ENCODE peak calls at places on chromosome 6, in seven cellular contexts. V is HCT116, K is heart right ventricle, D is aorta, F is breast epithelium, C is osteoblast, U is psoas muscle. S is an unnamed sample. For H3K4me1 and H3K36me3, the result is how much of the 10 kb centered on the place peaks cover.

GRCh38 chr6:16129623-16130243 is 847 bp downstream of the MYLIP start:
- DNase-seq in K (peak), F (peak), D (no peak), V (no peak), U (no peak), C (no peak), S (peak)

GRCh38 chr6:37074053-37074827 is 68.8 kb downstream of the FGD2 start:
- DNase-seq in U (peak), F (no peak), C (peak), V (no peak), K (no peak), D (no peak), S (peak)

GRCh38 chr6:97654674-97655073 is 371.7 kb upstream of the MMS22L start:
- DNase-seq in D (no peak), F (no peak), C (no peak), U (no peak), K (no peak), V (no peak), S (no peak)

GRCh38 chr6:133225560-133225959 is 15.6 kb upstream of the EYA4 start:
- DNase-seq in F (no peak), D (no peak), V (no peak), C (no peak), U (no peak), K (no peak), S (no peak)

GRCh38 chr6:13624871-13625288 is 9.7 kb downstream of the NOL7 start:
- DNase-seq in K (no peak), F (no peak), D (no peak), V (peak), C (peak), U (no peak), S (no peak)

GRCh38 chr6:88870728-88871330 is 92.6 kb downstream of the RNGTT start:
- DNase-seq in K (peak), D (no peak), U (no peak), C (no peak), V (peak), F (no peak), S (peak)

GRCh38 chr6:133891814-133892443 is 3.0 kb downstream of the TCF21 start:
- DNase-seq in U (no peak), V (no peak), F (no peak), C (peak), D (no peak), K (no peak), S (no peak)

GRCh38 chr6:36933102-36933501 is 21.4 kb upstream of the PI16 start:
- DNase-seq in U (no peak), K (no peak), C (no peak), D (no peak), F (no peak), V (no peak), S (no peak)

GRCh38 chr6:34654061-34654460 is 42.5 kb downstream of the ILRUN start:
- DNase-seq in C (no peak), K (no peak), D (no peak), V (no peak), F (no peak), U (no peak), S (no peak)

GRCh38 chr6:35048631-35049083 is 92.5 kb downstream of the TCP11 start:
- DNase-seq in U (peak), C (peak), V (no peak), F (no peak), D (no peak), K (peak), S (peak)

GRCh38 chr6:26233608-26234420 is 131.2 kb upstream of the BTN3A2 start:
- DNase-seq in V (no peak), D (peak), F (peak), U (peak), K (peak), C (peak), S (no peak)

GRCh38 chr6:22755605-22756004 is 186.2 kb downstream of the HDGFL1 start:
- DNase-seq in K (no peak), U (no peak), F (no peak), V (no peak), D (no peak), C (no peak), S (no peak)

GRCh38 chr6:125797934-125798444 is 7.2 kb downstream of the NCOA7 start:
- DNase-seq in D (no peak), V (no peak), F (no peak), K (no peak), U (no peak), C (no peak), S (no peak)
- H3K4me3 ChIP-seq in D (no peak), V (no peak), F (no peak), K (no peak), U (no peak), C (no peak), S (no peak)

GRCh38 chr6:139144490-139145085 is 9.7 kb downstream of the HECA start:
- DNase-seq in D (no peak), U (no peak), F (no peak), C (no peak), K (no peak), V (no peak), S (no peak)
- H3K4me1 ChIP-seq in D (under half), U (half or more), F (under half), C (under half), K (half or more), V (under half), S (under half)

DNA sequence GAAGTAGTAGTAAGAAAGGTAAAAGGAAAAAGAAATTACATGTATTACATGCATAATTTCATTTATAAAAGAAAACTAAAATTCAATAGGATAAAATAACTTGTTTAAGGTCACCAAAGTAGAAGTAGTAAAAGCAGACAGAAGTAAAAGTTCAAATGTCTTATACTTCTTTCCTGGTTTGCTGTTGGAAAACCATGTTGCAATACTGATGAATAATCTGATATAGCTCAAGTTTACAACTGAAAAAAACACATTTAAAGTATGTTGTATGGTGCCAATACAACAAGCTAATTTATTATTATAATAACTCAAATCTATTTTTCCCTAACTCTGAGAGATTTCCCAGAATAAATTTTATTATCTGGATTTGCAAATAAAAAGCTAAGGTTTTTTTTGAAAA is 78.3 kb downstream of the PHIP start:
- DNase-seq in D (no peak), F (no peak), K (no peak), V (no peak), U (no peak), C (no peak), S (no peak)
- H3K36me3 ChIP-seq in D (under half), F (under half), K (half or more), V (under half), U (half or more), C (under half), S (under half)

GRCh38 chr6:135439549-135439948 is 58.0 kb downstream of the AHI1 start:
- DNase-seq in V (no peak), C (no peak), F (no peak), K (no peak), U (no peak), D (no peak), S (no peak)

GRCh38 chr6:135438907-135439535 is 58.5 kb downstream of the AHI1 start:
- DNase-seq in F (no peak), C (no peak), D (no peak), U (no peak), V (no peak), K (no peak), S (no peak)

DNA sequence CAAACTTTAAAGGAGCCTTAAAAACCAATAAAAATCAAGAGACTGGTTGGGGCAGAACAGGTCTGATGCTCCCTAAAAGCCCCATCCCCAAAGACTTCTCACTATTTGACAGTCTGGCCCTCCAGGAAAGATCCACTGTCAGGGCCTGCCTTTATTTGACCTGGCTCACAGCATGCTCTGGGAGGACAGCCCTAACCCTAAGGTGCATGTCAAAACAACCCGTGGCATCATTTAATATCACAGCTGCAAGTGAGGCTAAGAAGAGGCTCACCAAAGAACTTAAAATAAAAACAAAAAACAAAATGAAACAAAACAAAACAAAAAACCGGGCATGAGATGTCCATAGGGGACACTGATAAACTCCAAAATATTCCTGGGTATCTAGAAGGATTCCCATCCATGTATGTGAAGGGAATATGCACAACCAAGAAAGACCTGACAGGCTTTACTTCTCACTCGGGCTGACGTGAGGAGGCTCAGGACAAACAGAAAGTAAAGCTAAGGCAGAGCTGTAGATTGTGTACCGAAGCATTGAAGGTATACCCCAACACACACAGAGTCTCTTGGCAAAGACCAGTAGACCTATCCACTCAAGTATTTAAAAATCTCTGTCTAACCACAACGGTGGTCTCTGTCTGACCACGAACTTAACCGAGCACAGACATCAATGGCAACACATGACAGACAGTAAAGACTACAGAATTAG is 57.3 kb downstream of the AHI1 start:
- DNase-seq in F (no peak), V (no peak), K (no peak), D (no peak), C (no peak), U (no peak), S (no peak)
- H3K4me3 ChIP-seq in F (no peak), V (no peak), K (no peak), D (no peak), C (peak), U (no peak), S (no peak)

GRCh38 chr6:2807342-2808090 is 34.1 kb downstream of the SERPINB1 start:
- DNase-seq in F (no peak), D (no peak), C (no peak), K (no peak), U (no peak), V (no peak), S (no peak)
- H3K4me1 ChIP-seq in F (under half), D (under half), C (under half), K (under half), U (under half), V (under half), S (under half)

GRCh38 chr6:152212437-152212836 is 405.0 kb downstream of the ESR1 start:
- DNase-seq in D (no peak), U (no peak), V (no peak), F (no peak), C (no peak), K (no peak), S (no peak)
- H3K36me3 ChIP-seq in D (under half), U (half or more), V (under half), F (under half), C (half or more), K (half or more), S (under half)

DNA sequence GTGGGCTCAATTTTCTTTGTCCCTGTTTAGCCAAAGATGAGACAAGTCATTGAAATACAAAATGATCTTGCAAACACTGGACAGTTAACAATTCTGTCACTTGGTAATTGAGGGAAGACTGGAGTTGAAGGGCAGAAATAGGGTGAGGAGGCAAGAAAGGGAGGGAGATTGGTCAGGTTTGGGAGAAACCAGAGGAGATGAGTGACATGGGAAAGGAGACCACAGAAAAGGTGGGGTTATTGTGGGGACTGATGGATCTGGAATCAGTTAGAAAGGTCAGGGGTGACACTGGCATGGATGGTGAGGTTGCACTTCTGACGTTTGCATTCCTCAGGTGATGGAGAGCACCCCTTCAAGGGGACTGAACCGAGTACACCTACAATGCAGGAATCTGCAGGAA is 693 bp downstream of the GTF2H4 start:
- DNase-seq in V (no peak), K (no peak), D (no peak), U (no peak), F (no peak), C (peak), S (no peak)
- H3K4me3 ChIP-seq in V (peak), K (peak), D (peak), U (peak), F (peak), C (peak), S (peak)

GRCh38 chr6:44120692-44121443 is 6.4 kb downstream of the MRPL14 start:
- DNase-seq in C (no peak), U (no peak), F (no peak), D (no peak), V (no peak), K (no peak), S (no peak)

GRCh38 chr6:44126320-44127149 is 717 bp downstream of the MRPL14 start:
- DNase-seq in U (peak), K (peak), F (peak), V (no peak), C (peak), D (peak), S (peak)

GRCh38 chr6:44122821-44123220 is 4.4 kb downstream of the MRPL14 start:
- DNase-seq in K (no peak), C (no peak), V (no peak), U (no peak), D (no peak), F (no peak), S (no peak)

GRCh38 chr6:44119704-44120262 is 7.5 kb downstream of the MRPL14 start:
- DNase-seq in K (no peak), F (no peak), D (no peak), U (no peak), V (no peak), C (no peak), S (no peak)

GRCh38 chr6:44123544-44123943 is 3.7 kb downstream of the MRPL14 start:
- DNase-seq in V (no peak), K (no peak), U (no peak), C (no peak), F (no peak), D (no peak), S (no peak)
- H3K4me1 ChIP-seq in V (under half), K (half or more), U (half or more), C (half or more), F (under half), D (under half), S (under half)

S was measured in ovary.